ENCODE peak calls at places on chromosomes 3 and 15, in four cellular contexts. One of them, this sample, is unnamed.

GRCh38 chr15:35725353-35725752 is 179.4 kb upstream of the DPH6 start:
- DNase-seq in HCT116: no peak
- DNase-seq in K562: no peak
- DNase-seq in HepG2: no peak
- DNase-seq in this sample: no peak

GRCh38 chr15:97645758-97646157 is 314.7 kb upstream of the ARRDC4 start:
- DNase-seq in HCT116: no peak
- DNase-seq in K562: no peak
- DNase-seq in HepG2: no peak
- DNase-seq in this sample: no peak

GRCh38 chr3:112001516-112001915 is 2.8 kb downstream of the TAGLN3 start:
- DNase-seq in HCT116: no peak
- DNase-seq in K562: no peak
- DNase-seq in HepG2: no peak
- DNase-seq in this sample: no peak

GRCh38 chr3:54968546-54969172 is 40.8 kb upstream of the LRTM1 start:
- DNase-seq in HCT116: no peak
- DNase-seq in K562: no peak
- DNase-seq in HepG2: no peak
- DNase-seq in this sample: no peak

GRCh38 chr3:142863965-142864924 is 24.6 kb downstream of the PCOLCE2 start:
- DNase-seq in HCT116: no peak
- DNase-seq in K562: no peak
- DNase-seq in HepG2: no peak
- DNase-seq in this sample: no peak

GRCh38 chr3:53845103-53845880 is 927 bp downstream of the CHDH start:
- DNase-seq in HCT116: peak
- DNase-seq in K562: peak
- DNase-seq in HepG2: peak
- DNase-seq in this sample: no peak

GRCh38 chr15:49494842-49495241 is 71.8 kb downstream of the FGF7 start:
- DNase-seq in HCT116: no peak
- DNase-seq in K562: no peak
- DNase-seq in HepG2: no peak
- DNase-seq in this sample: no peak

GRCh38 chr3:32129832-32130231 is 23.4 kb downstream of the GPD1L start:
- DNase-seq in HCT116: no peak
- DNase-seq in K562: no peak
- DNase-seq in HepG2: peak
- DNase-seq in this sample: no peak

GRCh38 chr15:75042730-75043508 is 19.5 kb downstream of the PPCDC start:
- DNase-seq in HCT116: peak
- DNase-seq in K562: peak
- DNase-seq in HepG2: peak
- DNase-seq in this sample: no peak

GRCh38 chr3:47573190-47574172 is 5.2 kb downstream of the CSPG5 start:
- DNase-seq in HCT116: no peak
- DNase-seq in K562: no peak
- DNase-seq in HepG2: no peak
- DNase-seq in this sample: no peak

GRCh38 chr15:28933710-28934445 is 48.1 kb downstream of the APBA2 start:
- DNase-seq in HCT116: no peak
- DNase-seq in K562: peak
- DNase-seq in HepG2: peak
- DNase-seq in this sample: no peak

GRCh38 chr15:28936481-28936881 is 50.7 kb downstream of the APBA2 start:
- DNase-seq in HCT116: no peak
- DNase-seq in K562: no peak
- DNase-seq in HepG2: no peak
- DNase-seq in this sample: no peak

GRCh38 chr15:28934645-28935044 is 48.9 kb downstream of the APBA2 start:
- DNase-seq in HCT116: no peak
- DNase-seq in K562: no peak
- DNase-seq in HepG2: no peak
- DNase-seq in this sample: no peak

GRCh38 chr15:28936081-28936480 is 50.3 kb downstream of the APBA2 start:
- DNase-seq in HCT116: no peak
- DNase-seq in K562: no peak
- DNase-seq in HepG2: no peak
- DNase-seq in this sample: no peak

GRCh38 chr15:28935316-28935715 is 49.5 kb downstream of the APBA2 start:
- DNase-seq in HCT116: no peak
- DNase-seq in K562: peak
- DNase-seq in HepG2: peak
- DNase-seq in this sample: no peak
- TF ChIP-seq TCF7L2 in HCT116: no peak
- TF ChIP-seq TCF7L2 in K562: no peak
- TF ChIP-seq TCF7L2 in HepG2: no peak
- TF ChIP-seq TCF7L2 in this sample: no peak

GRCh38 chr15:89818287-89818686 is 3.6 kb upstream of the ANPEP start:
- DNase-seq in HCT116: no peak
- DNase-seq in K562: no peak
- DNase-seq in HepG2: no peak
- DNase-seq in this sample: no peak

GRCh38 chr15:89822951-89823701 is 8.5 kb upstream of the ANPEP start:
- DNase-seq in HCT116: no peak
- DNase-seq in K562: no peak
- DNase-seq in HepG2: no peak
- DNase-seq in this sample: no peak

GRCh38 chr15:89822030-89822429 is 7.4 kb upstream of the ANPEP start:
- DNase-seq in HCT116: no peak
- DNase-seq in K562: no peak
- DNase-seq in HepG2: no peak
- DNase-seq in this sample: no peak

GRCh38 chr15:89822611-89822950 is 7.9 kb upstream of the ANPEP start:
- DNase-seq in HCT116: no peak
- DNase-seq in K562: no peak
- DNase-seq in HepG2: no peak
- DNase-seq in this sample: no peak

GRCh38 chr15:89820651-89821611 is 6.3 kb upstream of the ANPEP start:
- DNase-seq in HCT116: peak
- DNase-seq in K562: peak
- DNase-seq in HepG2: no peak
- DNase-seq in this sample: peak
- H3K4me3 ChIP-seq in HCT116: no peak
- H3K4me3 ChIP-seq in K562: no peak
- H3K4me3 ChIP-seq in HepG2: peak
- H3K4me3 ChIP-seq in this sample: peak

GRCh38 chr3:21750831-21751391 is at the start of gene ZNF385D:
- DNase-seq in HCT116: no peak
- DNase-seq in K562: no peak
- DNase-seq in HepG2: no peak
- DNase-seq in this sample: no peak
- TF ChIP-seq TCF7L2 in HCT116: no peak
- TF ChIP-seq TCF7L2 in K562: no peak
- TF ChIP-seq TCF7L2 in HepG2: no peak
- TF ChIP-seq TCF7L2 in this sample: no peak

GRCh38 chr3:109679672-109680071 is 342.3 kb upstream of the DPPA4 start:
- DNase-seq in HCT116: no peak
- DNase-seq in K562: no peak
- DNase-seq in HepG2: no peak
- DNase-seq in this sample: no peak

GRCh38 chr3:109687626-109688025 is 350.3 kb upstream of the DPPA4 start:
- DNase-seq in HCT116: no peak
- DNase-seq in K562: no peak
- DNase-seq in HepG2: no peak
- DNase-seq in this sample: no peak

GRCh38 chr3:109683746-109684145 is 346.4 kb upstream of the DPPA4 start:
- DNase-seq in HCT116: no peak
- DNase-seq in K562: no peak
- DNase-seq in HepG2: no peak
- DNase-seq in this sample: no peak

DNA sequence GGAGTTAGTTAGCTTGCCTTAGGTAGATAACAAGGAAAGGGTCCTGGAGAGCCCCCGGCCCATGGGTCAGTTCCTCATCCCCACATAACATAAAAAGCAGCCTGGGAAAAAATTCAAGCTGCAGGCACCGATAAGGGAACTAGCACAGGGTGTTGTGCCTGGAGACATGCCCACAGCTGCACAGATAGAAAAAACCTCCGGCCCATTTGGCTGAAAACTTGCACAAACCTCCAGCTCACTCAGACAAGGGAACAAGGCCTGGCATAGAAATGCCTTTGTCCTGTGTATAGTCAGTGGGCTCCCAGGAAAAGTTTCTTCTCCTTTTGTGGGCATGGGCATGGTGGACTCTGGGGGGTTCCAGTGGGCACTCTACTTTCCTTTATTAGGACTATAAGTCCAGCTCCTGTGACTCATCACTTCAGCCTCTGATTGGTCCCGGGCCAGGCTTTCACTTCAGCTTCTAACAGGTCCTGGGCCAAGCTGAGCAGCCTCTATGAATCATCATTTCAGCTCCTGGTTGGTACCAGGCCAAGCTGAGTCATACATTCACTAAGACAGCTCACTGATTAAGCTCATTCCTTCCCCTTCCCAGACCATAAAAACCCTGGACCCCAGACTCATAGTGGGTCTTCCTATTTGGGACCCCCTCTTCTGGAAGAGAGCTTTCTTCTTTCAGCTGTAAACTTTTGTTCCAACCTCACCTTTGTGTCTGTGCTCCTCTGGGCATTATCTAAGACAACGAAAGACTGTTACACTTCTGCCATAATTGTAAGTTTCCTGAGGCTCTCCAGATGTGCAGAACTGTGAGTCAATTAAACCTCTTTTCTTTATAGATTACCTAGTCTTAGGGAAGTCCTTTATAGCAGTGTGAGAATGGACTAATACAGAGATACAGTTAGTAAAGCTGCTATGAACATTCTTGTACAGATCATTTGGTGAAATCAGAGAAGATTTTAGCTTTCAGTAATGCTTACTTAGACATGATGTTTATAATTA is 348.0 kb upstream of the DPPA4 start:
- DNase-seq in HCT116: peak
- DNase-seq in K562: no peak
- DNase-seq in HepG2: no peak
- DNase-seq in this sample: peak
- H3K4me3 ChIP-seq in HCT116: no peak
- H3K4me3 ChIP-seq in K562: no peak
- H3K4me3 ChIP-seq in HepG2: no peak
- H3K4me3 ChIP-seq in this sample: no peak